ENCODE peak calls at places on chromosome 11, in nine cellular contexts. M is HFF-Myc, N is hippocampal formation, R is stomach, H is T-helper 1 cell, Y is psoas muscle, K is H1, L is body of pancreas, V is GM12878. P is an unnamed sample.

GRCh38 chr11:34194576-34195335 is 89.3 kb downstream of the NAT10 start:
- DNase-seq in N (no peak), M (no peak), K (no peak), R (no peak), V (no peak), L (no peak), H (no peak), Y (no peak), P (no peak)

GRCh38 chr11:2442554-2442953 is 1.8 kb downstream of the TRPM5 start:
- DNase-seq in Y (no peak), R (no peak), M (no peak), K (no peak), L (no peak), H (no peak), N (no peak), V (no peak), P (no peak)

GRCh38 chr11:107252429-107253161 is 205.0 kb downstream of the CWF19L2 start:
- DNase-seq in R (no peak), V (peak), M (no peak), H (no peak), K (no peak), Y (no peak), N (no peak), L (no peak), P (no peak)

GRCh38 chr11:13717331-13717730 is 48.9 kb downstream of the FAR1 start:
- DNase-seq in N (no peak), Y (no peak), L (no peak), V (no peak), K (no peak), M (peak), R (no peak), H (no peak), P (no peak)

GRCh38 chr11:15816270-15816871 is 540.0 kb downstream of the SOX6 start:
- DNase-seq in M (no peak), K (no peak), V (no peak), L (peak), N (no peak), R (no peak), Y (no peak), H (no peak), P (no peak)

GRCh38 chr11:127943763-127944162 is 643.6 kb downstream of the ETS1 start:
- DNase-seq in L (no peak), H (no peak), V (no peak), Y (no peak), K (no peak), R (no peak), N (no peak), M (no peak), P (no peak)

GRCh38 chr11:130403301-130403804 is 25.1 kb downstream of the ADAMTS8 start:
- DNase-seq in V (no peak), H (no peak), R (no peak), L (peak), Y (peak), K (no peak), M (no peak), N (peak), P (no peak)

GRCh38 chr11:42237701-42238235 is 778.3 kb upstream of the LRRC4C start:
- DNase-seq in Y (no peak), N (no peak), M (no peak), H (no peak), K (no peak), L (no peak), R (no peak), V (no peak), P (no peak)

GRCh38 chr11:71199226-71199815 is 53.1 kb downstream of the SHANK2 start:
- DNase-seq in Y (no peak), H (no peak), N (no peak), R (no peak), V (no peak), M (no peak), K (no peak), L (no peak), P (no peak)

GRCh38 chr11:14956111-14956510 is 16.0 kb downstream of the CALCA start:
- DNase-seq in R (no peak), K (no peak), L (no peak), H (no peak), V (no peak), N (no peak), M (no peak), Y (no peak), P (no peak)

GRCh38 chr11:73230931-73231330 is 12.8 kb downstream of the P2RY2 start:
- DNase-seq in Y (no peak), N (no peak), K (no peak), H (no peak), M (no peak), R (no peak), L (no peak), V (no peak), P (no peak)

GRCh38 chr11:118705111-118705741 is 25.8 kb upstream of the TREH start:
- DNase-seq in H (no peak), K (no peak), M (no peak), V (no peak), Y (peak), N (peak), R (no peak), L (peak), P (no peak)

GRCh38 chr11:69601346-69601975 is 39.5 kb upstream of the CCND1 start:
- DNase-seq in R (no peak), V (no peak), M (no peak), Y (no peak), N (no peak), H (no peak), K (no peak), L (no peak), P (no peak)

GRCh38 chr11:114399490-114399889 is 821 bp downstream of the C11orf71 start:
- DNase-seq in N (no peak), V (peak), K (no peak), R (no peak), H (no peak), L (no peak), Y (no peak), M (no peak), P (no peak)

GRCh38 chr11:33116535-33116934 is 44.7 kb downstream of the CSTF3 start:
- DNase-seq in K (no peak), N (no peak), M (no peak), V (no peak), Y (no peak), L (no peak), R (no peak), H (no peak), P (no peak)

GRCh38 chr11:114322934-114323333 is 26.7 kb downstream of the NNMT start:
- DNase-seq in V (no peak), M (no peak), K (no peak), N (no peak), L (no peak), R (no peak), H (no peak), Y (no peak), P (no peak)

GRCh38 chr11:77207618-77208313 is 79.7 kb downstream of the MYO7A start:
- DNase-seq in M (no peak), Y (no peak), R (no peak), V (no peak), H (no peak), L (no peak), N (no peak), K (no peak), P (no peak)

GRCh38 chr11:62546244-62546936 is at the start of gene AHNAK:
- DNase-seq in R (peak), H (peak), Y (peak), L (peak), N (no peak), M (no peak), V (no peak), K (no peak), P (no peak)

GRCh38 chr11:1285876-1286275 is 23.6 kb downstream of the TOLLIP start:
- DNase-seq in H (no peak), M (no peak), N (no peak), K (no peak), R (no peak), L (no peak), V (no peak), Y (no peak), P (no peak)

GRCh38 chr11:117461396-117462182 is 133.9 kb downstream of the CEP164 start:
- DNase-seq in N (no peak), Y (no peak), H (no peak), M (no peak), V (no peak), R (no peak), K (no peak), L (no peak), P (no peak)

GRCh38 chr11:28581286-28582242 is 473.4 kb downstream of the METTL15 start:
- DNase-seq in R (no peak), L (no peak), K (no peak), N (no peak), H (no peak), M (no peak), V (no peak), Y (no peak), P (no peak)

GRCh38 chr11:118984825-118985224 is 13.1 kb upstream of the CENATAC start:
- DNase-seq in V (no peak), L (no peak), M (no peak), K (no peak), R (no peak), N (no peak), Y (no peak), H (no peak), P (no peak)

GRCh38 chr11:66242085-66242765 is 26.2 kb upstream of the RAB1B start:
- DNase-seq in V (no peak), H (no peak), N (no peak), M (no peak), K (no peak), L (no peak), Y (no peak), R (no peak), P (no peak)

GRCh38 chr11:13073119-13073981 is 64.2 kb downstream of the RASSF10 start:
- DNase-seq in R (no peak), Y (no peak), L (no peak), V (peak), K (no peak), M (no peak), H (no peak), N (no peak), P (no peak)

GRCh38 chr11:1478544-1478943 is 8.0 kb downstream of the MOB2 start:
- DNase-seq in N (no peak), H (no peak), L (no peak), R (no peak), M (no peak), V (no peak), Y (peak), K (no peak), P (no peak)

P was measured in activated CD8-positive, alpha-beta memory T cell treated with anti-CD3 and anti-CD28 coated beads for 1 hour.